ENCODE peak calls at places on chromosomes 5 and 9, in seven cellular contexts. Z, W, O, F, C, K and G are unnamed samples.

GRCh38 chr9:137406876-137407589 is 15.9 kb downstream of the EXD3 start:
- DNase-seq in Z (no peak), W (peak; percentile 87), O (no peak), F (peak; percentile 42), C (no peak), K (peak; percentile 27), G (peak; percentile 81)

GRCh38 chr9:131276891-131277672 is 772 bp upstream of the FAM78A start:
- DNase-seq in Z (peak; percentile 92), W (no peak), O (no peak), F (no peak), C (no peak), K (no peak), G (no peak)

GRCh38 chr9:113503613-113504230 is 40.2 kb downstream of the RGS3 start:
- DNase-seq in Z (no peak), W (no peak), O (no peak), F (no peak), C (no peak), K (no peak), G (no peak)

GRCh38 chr5:1801954-1802295 is 718 bp downstream of the NDUFS6 start:
- DNase-seq in Z (peak; percentile 72), W (no peak), O (no peak), F (peak; percentile 24), C (no peak), K (no peak), G (peak; percentile 29)

GRCh38 chr5:153974813-153975163 is 63.9 kb downstream of the FAM114A2 start:
- DNase-seq in Z (no peak), W (no peak), O (no peak), F (no peak), C (no peak), K (no peak), G (no peak)

GRCh38 chr9:80690340-80690939 is 998.9 kb downstream of the TLE1 start:
- DNase-seq in Z (no peak), W (no peak), O (no peak), F (no peak), C (no peak), K (no peak), G (no peak)

GRCh38 chr5:171365351-171365750 is 22.3 kb upstream of the NPM1 start:
- DNase-seq in Z (peak; percentile 57), W (peak; percentile 34), O (no peak), F (peak; percentile 15), C (no peak), K (no peak), G (peak; percentile 75)

GRCh38 chr5:145975361-145976066 is 39.1 kb downstream of the SH3RF2 start:
- DNase-seq in Z (peak; percentile 10), W (no peak), O (no peak), F (peak; percentile 93), C (peak; percentile 86), K (no peak), G (peak; percentile 38)

GRCh38 chr5:56941981-56942380 is 9.9 kb downstream of the MIER3 start:
- DNase-seq in Z (no peak), W (no peak), O (no peak), F (no peak), C (no peak), K (no peak), G (no peak)

GRCh38 chr9:92664394-92665152 is 5.4 kb downstream of the IPPK start:
- DNase-seq in Z (no peak), W (no peak), O (no peak), F (no peak), C (no peak), K (no peak), G (no peak)

GRCh38 chr9:126301985-126302603 is 24.5 kb upstream of the MVB12B start:
- DNase-seq in Z (peak; percentile 33), W (peak; percentile 61), O (no peak), F (peak; percentile 69), C (peak; percentile 65), K (peak; percentile 31), G (peak; percentile 76)

GRCh38 chr9:109369285-109369684 is 48.4 kb upstream of the EPB41L4B start:
- DNase-seq in Z (no peak), W (no peak), O (no peak), F (no peak), C (no peak), K (no peak), G (no peak)
- TF ChIP-seq SP1 in Z (no peak), W (no peak), O (no peak), F (no peak), C (no peak), K (no peak), G (no peak)

GRCh38 chr5:33235824-33236223 is 204.9 kb upstream of the TARS1 start:
- DNase-seq in Z (no peak), W (no peak), O (peak; percentile 15), F (no peak), C (no peak), K (no peak), G (no peak)

GRCh38 chr5:33231935-33232334 is 208.8 kb upstream of the TARS1 start:
- DNase-seq in Z (no peak), W (no peak), O (no peak), F (no peak), C (no peak), K (no peak), G (no peak)

GRCh38 chr5:33237471-33237870 is 203.3 kb upstream of the TARS1 start:
- DNase-seq in Z (no peak), W (no peak), O (no peak), F (no peak), C (no peak), K (no peak), G (no peak)

GRCh38 chr5:33233013-33233463 is 207.7 kb upstream of the TARS1 start:
- DNase-seq in Z (no peak), W (no peak), O (no peak), F (no peak), C (no peak), K (no peak), G (no peak)

DNA sequence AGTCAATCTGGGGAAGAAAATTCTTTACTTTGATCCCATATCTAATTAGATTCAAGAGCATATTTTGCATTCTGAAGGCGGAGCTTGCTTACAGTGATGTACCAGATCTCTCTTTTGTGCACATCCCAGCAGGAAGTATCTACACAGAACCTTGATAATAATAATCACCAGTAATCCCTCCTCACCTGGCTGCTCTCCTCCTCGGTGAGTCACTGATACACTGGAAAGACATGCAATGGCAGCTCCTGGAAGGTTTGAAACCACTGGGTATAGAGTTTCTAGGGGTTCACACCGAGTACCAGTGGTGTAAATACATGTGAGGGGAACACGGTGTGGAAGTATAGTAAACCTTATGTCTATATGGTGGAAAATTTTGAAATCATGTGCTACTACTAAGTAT is 205.5 kb upstream of the TARS1 start:
- DNase-seq in Z (no peak), W (no peak), O (no peak), F (no peak), C (no peak), K (no peak), G (no peak)
- TF ChIP-seq SP1 in Z (no peak), W (no peak), O (no peak), F (no peak), C (no peak), K (no peak), G (no peak)

GRCh38 chr5:44708611-44709010 is 100.1 kb upstream of the MRPS30 start:
- DNase-seq in Z (no peak), W (no peak), O (no peak), F (no peak), C (no peak), K (no peak), G (no peak)
- TF ChIP-seq SP1 in Z (no peak), W (no peak), O (no peak), F (no peak), C (no peak), K (no peak), G (no peak)

GRCh38 chr5:42656661-42657035 is 100.0 kb upstream of the CCDC152 start:
- DNase-seq in Z (no peak), W (no peak), O (no peak), F (no peak), C (no peak), K (no peak), G (no peak)
- TF ChIP-seq SP1 in Z (no peak), W (no peak), O (no peak), F (no peak), C (no peak), K (no peak), G (no peak)